ENCODE peak calls at places on chromosomes 7 and 10, in nine cellular contexts. One of them, this sample, is unnamed.

GRCh38 chr7:141697211-141697871 is 4.6 kb downstream of the DENND11 start:
- DNase-seq in A549: no peak
- DNase-seq in esophagus squamous epithelium: no peak
- DNase-seq in heart left ventricle: no peak
- DNase-seq in IMR-90: peak
- DNase-seq in H54: peak
- DNase-seq in NB4: no peak
- DNase-seq in tibial nerve: no peak
- DNase-seq in lower leg skin: no peak
- DNase-seq in this sample: no peak

GRCh38 chr10:87861566-87861952 is 1.8 kb downstream of the KLLN start:
- DNase-seq in tibial nerve: peak
- DNase-seq in A549: no peak
- DNase-seq in IMR-90: peak
- DNase-seq in heart left ventricle: peak
- DNase-seq in NB4: peak
- DNase-seq in lower leg skin: peak
- DNase-seq in H54: no peak
- DNase-seq in esophagus squamous epithelium: no peak
- DNase-seq in this sample: peak

GRCh38 chr10:13674645-13675588 is 88.2 kb downstream of the PRPF18 start:
- DNase-seq in tibial nerve: no peak
- DNase-seq in NB4: no peak
- DNase-seq in lower leg skin: no peak
- DNase-seq in esophagus squamous epithelium: no peak
- DNase-seq in H54: no peak
- DNase-seq in IMR-90: no peak
- DNase-seq in heart left ventricle: peak
- DNase-seq in A549: no peak
- DNase-seq in this sample: no peak

GRCh38 chr7:2182461-2182860 is 50.3 kb downstream of the MAD1L1 start:
- DNase-seq in A549: no peak
- DNase-seq in heart left ventricle: no peak
- DNase-seq in lower leg skin: no peak
- DNase-seq in tibial nerve: no peak
- DNase-seq in H54: no peak
- DNase-seq in IMR-90: no peak
- DNase-seq in NB4: no peak
- DNase-seq in esophagus squamous epithelium: no peak
- DNase-seq in this sample: no peak

GRCh38 chr7:5755704-5756131 is 25.7 kb downstream of the RNF216 start:
- DNase-seq in A549: no peak
- DNase-seq in tibial nerve: no peak
- DNase-seq in lower leg skin: no peak
- DNase-seq in IMR-90: peak
- DNase-seq in NB4: peak
- DNase-seq in H54: no peak
- DNase-seq in heart left ventricle: no peak
- DNase-seq in esophagus squamous epithelium: no peak
- DNase-seq in this sample: peak

GRCh38 chr10:26815500-26815899 is 45.3 kb downstream of the ABI1 start:
- DNase-seq in heart left ventricle: no peak
- DNase-seq in NB4: no peak
- DNase-seq in esophagus squamous epithelium: no peak
- DNase-seq in IMR-90: no peak
- DNase-seq in tibial nerve: no peak
- DNase-seq in A549: no peak
- DNase-seq in lower leg skin: no peak
- DNase-seq in H54: no peak
- DNase-seq in this sample: no peak

GRCh38 chr7:129454249-129454551 is 20.0 kb downstream of the STRIP2 start:
- DNase-seq in heart left ventricle: no peak
- DNase-seq in NB4: no peak
- DNase-seq in IMR-90: no peak
- DNase-seq in A549: no peak
- DNase-seq in tibial nerve: no peak
- DNase-seq in H54: no peak
- DNase-seq in lower leg skin: no peak
- DNase-seq in esophagus squamous epithelium: no peak
- DNase-seq in this sample: no peak

GRCh38 chr7:152664636-152665035 is 11.3 kb downstream of the XRCC2 start:
- DNase-seq in tibial nerve: no peak
- DNase-seq in heart left ventricle: no peak
- DNase-seq in lower leg skin: no peak
- DNase-seq in NB4: no peak
- DNase-seq in esophagus squamous epithelium: no peak
- DNase-seq in A549: no peak
- DNase-seq in IMR-90: no peak
- DNase-seq in H54: no peak
- DNase-seq in this sample: no peak

GRCh38 chr7:85102813-85103350 is 84.0 kb downstream of the SEMA3D start:
- DNase-seq in esophagus squamous epithelium: no peak
- DNase-seq in A549: no peak
- DNase-seq in NB4: no peak
- DNase-seq in heart left ventricle: no peak
- DNase-seq in tibial nerve: no peak
- DNase-seq in IMR-90: peak
- DNase-seq in lower leg skin: no peak
- DNase-seq in H54: no peak
- DNase-seq in this sample: no peak

GRCh38 chr7:104217620-104218019 is 9.8 kb upstream of the ORC5 start:
- DNase-seq in NB4: no peak
- DNase-seq in esophagus squamous epithelium: no peak
- DNase-seq in tibial nerve: no peak
- DNase-seq in H54: no peak
- DNase-seq in lower leg skin: no peak
- DNase-seq in heart left ventricle: no peak
- DNase-seq in A549: no peak
- DNase-seq in IMR-90: no peak
- DNase-seq in this sample: no peak

GRCh38 chr7:1062296-1063294 is 18.2 kb downstream of the GPR146 start:
- DNase-seq in tibial nerve: no peak
- DNase-seq in esophagus squamous epithelium: no peak
- DNase-seq in lower leg skin: no peak
- DNase-seq in A549: no peak
- DNase-seq in NB4: no peak
- DNase-seq in H54: no peak
- DNase-seq in IMR-90: no peak
- DNase-seq in heart left ventricle: no peak
- DNase-seq in this sample: no peak
- TF ChIP-seq POLR2A in tibial nerve: no peak
- TF ChIP-seq POLR2A in esophagus squamous epithelium: no peak
- TF ChIP-seq POLR2A in lower leg skin: no peak
- TF ChIP-seq POLR2A in A549: no peak
- TF ChIP-seq POLR2A in NB4: no peak
- TF ChIP-seq POLR2A in H54: no peak
- TF ChIP-seq POLR2A in IMR-90: no peak
- TF ChIP-seq POLR2A in heart left ventricle: no peak
- TF ChIP-seq POLR2A in this sample: no peak

DNA sequence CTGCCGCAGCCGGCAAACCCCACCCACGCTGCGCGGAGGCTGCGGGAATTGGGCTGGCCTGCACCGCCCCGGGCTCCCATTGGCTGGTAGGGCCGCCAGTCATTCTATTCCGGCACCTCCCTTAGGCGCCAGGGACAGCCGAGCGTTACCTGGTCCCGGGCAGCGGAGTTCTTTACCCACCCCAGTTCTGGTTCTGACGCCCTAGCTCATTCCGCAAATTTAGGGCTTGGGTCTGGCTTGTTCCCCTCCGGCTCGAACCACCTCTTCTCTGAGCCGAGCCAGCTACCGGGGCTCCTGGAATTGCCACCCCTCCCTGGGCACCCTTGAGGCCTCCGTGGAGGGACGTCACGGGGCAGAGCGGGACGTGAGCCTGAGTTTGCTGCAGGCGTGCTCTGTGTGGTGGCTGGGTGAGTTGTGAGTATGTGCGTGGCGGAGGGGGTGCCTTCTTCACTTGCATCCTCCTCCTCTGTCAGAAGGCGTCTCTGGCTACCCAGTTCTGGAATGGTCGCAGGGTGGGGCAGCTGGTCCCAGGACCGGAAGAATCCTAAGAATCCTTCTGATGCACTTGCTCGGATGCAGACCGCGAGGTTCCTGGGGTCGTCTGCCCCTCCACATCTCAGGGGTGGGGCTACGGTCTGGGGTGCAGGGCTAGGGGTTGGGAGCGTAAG is at the start of the genes PDZD7 and SFXN3:
- DNase-seq in IMR-90: peak
- DNase-seq in NB4: peak
- DNase-seq in A549: peak
- DNase-seq in heart left ventricle: peak
- DNase-seq in H54: peak
- DNase-seq in esophagus squamous epithelium: peak
- DNase-seq in lower leg skin: peak
- DNase-seq in tibial nerve: peak
- DNase-seq in this sample: peak
- TF ChIP-seq POLR2A in IMR-90: peak
- TF ChIP-seq POLR2A in NB4: no peak
- TF ChIP-seq POLR2A in A549: peak
- TF ChIP-seq POLR2A in heart left ventricle: no peak
- TF ChIP-seq POLR2A in H54: no peak
- TF ChIP-seq POLR2A in esophagus squamous epithelium: no peak
- TF ChIP-seq POLR2A in lower leg skin: no peak
- TF ChIP-seq POLR2A in tibial nerve: peak
- TF ChIP-seq POLR2A in this sample: peak

GRCh38 chr10:7787150-7787856 is 490 bp downstream of the KIN start:
- DNase-seq in NB4: peak
- DNase-seq in lower leg skin: peak
- DNase-seq in H54: no peak
- DNase-seq in A549: peak
- DNase-seq in esophagus squamous epithelium: no peak
- DNase-seq in IMR-90: peak
- DNase-seq in tibial nerve: no peak
- DNase-seq in heart left ventricle: no peak
- DNase-seq in this sample: peak

GRCh38 chr10:7792541-7792940 is 4.6 kb downstream of the ATP5F1C start:
- DNase-seq in tibial nerve: no peak
- DNase-seq in heart left ventricle: no peak
- DNase-seq in IMR-90: no peak
- DNase-seq in A549: no peak
- DNase-seq in H54: no peak
- DNase-seq in NB4: no peak
- DNase-seq in esophagus squamous epithelium: no peak
- DNase-seq in lower leg skin: no peak
- DNase-seq in this sample: no peak

GRCh38 chr10:7788640-7789335 is 811 bp downstream of the ATP5F1C start:
- DNase-seq in H54: no peak
- DNase-seq in tibial nerve: no peak
- DNase-seq in A549: no peak
- DNase-seq in lower leg skin: no peak
- DNase-seq in NB4: no peak
- DNase-seq in IMR-90: peak
- DNase-seq in esophagus squamous epithelium: no peak
- DNase-seq in heart left ventricle: peak
- DNase-seq in this sample: peak

GRCh38 chr10:7789390-7789789 is 1.4 kb downstream of the ATP5F1C start:
- DNase-seq in lower leg skin: no peak
- DNase-seq in A549: no peak
- DNase-seq in NB4: peak
- DNase-seq in esophagus squamous epithelium: no peak
- DNase-seq in IMR-90: peak
- DNase-seq in heart left ventricle: peak
- DNase-seq in H54: no peak
- DNase-seq in tibial nerve: no peak
- DNase-seq in this sample: peak

DNA sequence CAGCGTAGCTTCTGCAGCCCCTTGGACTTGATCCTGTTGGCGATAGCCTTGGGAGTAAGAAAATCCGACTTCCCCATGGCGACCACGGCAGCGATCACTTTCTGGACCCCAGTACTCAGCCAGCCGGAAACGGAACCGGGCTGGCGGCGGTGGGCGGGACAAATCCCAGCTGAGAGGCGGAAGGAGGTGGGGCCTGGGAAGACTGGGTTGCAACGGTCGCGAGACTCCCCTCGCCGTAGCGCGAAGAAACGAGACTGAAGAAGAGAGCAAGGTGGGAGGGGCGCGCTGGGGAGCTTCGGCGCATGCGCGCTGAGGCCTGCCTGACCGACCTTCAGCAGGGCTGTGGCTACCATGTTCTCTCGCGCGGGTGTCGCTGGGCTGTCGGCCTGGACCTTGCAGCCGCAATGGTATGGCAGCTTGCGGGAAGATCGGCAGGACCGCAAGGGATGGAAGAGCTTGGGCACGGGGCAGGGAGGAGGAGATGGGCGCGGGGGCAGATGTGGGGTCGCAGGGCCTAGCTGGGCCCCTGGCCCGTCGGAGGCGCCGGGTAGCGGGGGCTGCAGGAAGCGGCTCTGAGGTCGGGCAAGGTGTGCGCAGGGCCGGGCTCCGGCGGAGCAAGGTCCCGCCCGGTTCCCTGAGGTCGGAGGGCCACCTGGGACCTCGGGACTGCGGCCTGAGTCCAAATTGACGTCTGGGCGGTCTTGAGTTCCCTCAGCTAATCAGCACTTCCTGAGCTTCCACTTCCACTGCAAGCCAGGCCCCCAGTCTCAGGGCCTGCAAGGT is at the start of the genes ATP5F1C and KIN:
- DNase-seq in NB4: peak
- DNase-seq in tibial nerve: peak
- DNase-seq in heart left ventricle: peak
- DNase-seq in esophagus squamous epithelium: peak
- DNase-seq in IMR-90: peak
- DNase-seq in A549: peak
- DNase-seq in H54: peak
- DNase-seq in lower leg skin: peak
- DNase-seq in this sample: peak
- TF ChIP-seq POLR2A in NB4: peak
- TF ChIP-seq POLR2A in tibial nerve: peak
- TF ChIP-seq POLR2A in heart left ventricle: peak
- TF ChIP-seq POLR2A in esophagus squamous epithelium: peak
- TF ChIP-seq POLR2A in IMR-90: peak
- TF ChIP-seq POLR2A in A549: peak
- TF ChIP-seq POLR2A in H54: peak
- TF ChIP-seq POLR2A in lower leg skin: no peak
- TF ChIP-seq POLR2A in this sample: peak

DNA sequence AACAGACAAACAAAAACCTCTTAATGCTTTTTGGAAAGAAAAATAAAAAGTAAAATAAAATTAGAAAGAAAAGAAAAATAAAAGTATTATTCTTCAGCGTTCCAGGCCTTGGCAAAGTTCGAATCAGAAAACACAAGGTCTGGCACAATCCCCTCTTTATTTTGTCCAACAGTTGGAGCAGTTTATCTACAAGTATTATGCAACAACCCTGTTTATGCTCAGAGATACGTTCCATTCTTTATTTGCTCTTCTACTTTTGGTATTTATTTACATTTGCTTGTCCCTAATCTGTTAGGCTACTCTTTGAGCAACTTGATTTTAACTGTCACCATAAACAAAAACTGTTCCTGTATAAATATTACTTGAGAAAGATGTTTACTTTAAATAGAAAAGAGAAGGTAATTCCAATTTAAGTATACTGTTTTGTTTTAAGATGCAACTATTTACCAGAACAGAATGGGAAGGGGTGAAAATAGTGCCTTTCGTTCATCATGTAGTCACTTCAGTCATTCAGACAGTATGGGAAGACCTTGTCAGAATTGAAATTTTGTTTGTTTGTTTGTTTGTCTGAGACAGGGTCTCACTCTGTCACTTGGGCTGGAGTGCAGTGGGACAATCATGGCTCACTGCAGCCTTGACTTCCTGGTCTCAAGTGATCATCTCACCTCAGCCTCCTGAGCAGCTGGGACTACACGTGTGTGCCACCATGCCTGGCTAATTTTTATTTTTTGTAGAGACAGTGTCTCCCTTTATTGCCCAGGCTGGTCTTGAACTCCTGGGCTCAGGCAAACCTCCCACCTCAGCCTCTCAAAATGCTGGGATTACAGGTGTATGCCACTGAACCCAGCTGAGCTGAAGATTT is 5.7 kb downstream of the PDK4 start:
- DNase-seq in IMR-90: no peak
- DNase-seq in lower leg skin: no peak
- DNase-seq in esophagus squamous epithelium: no peak
- DNase-seq in NB4: no peak
- DNase-seq in tibial nerve: no peak
- DNase-seq in heart left ventricle: no peak
- DNase-seq in H54: no peak
- DNase-seq in A549: no peak
- DNase-seq in this sample: no peak
- TF ChIP-seq POLR2A in IMR-90: no peak
- TF ChIP-seq POLR2A in lower leg skin: no peak
- TF ChIP-seq POLR2A in esophagus squamous epithelium: no peak
- TF ChIP-seq POLR2A in NB4: no peak
- TF ChIP-seq POLR2A in tibial nerve: peak
- TF ChIP-seq POLR2A in heart left ventricle: no peak
- TF ChIP-seq POLR2A in H54: no peak
- TF ChIP-seq POLR2A in A549: no peak
- TF ChIP-seq POLR2A in this sample: no peak

This sample was measured in erythroblast.